ENCODE peak calls at places on chromosomes 2 and 18, in six cellular contexts. Y is cardiac muscle cell, B is ovary, I is psoas muscle, T is thoracic aorta, P is transverse colon. V is an unnamed sample.

GRCh38 chr2:39433586-39434195 is 3.4 kb downstream of the MAP4K3 start:
- DNase-seq in Y (peak; percentile 36), B (no peak), I (no peak), T (no peak), P (no peak), V (no peak)

GRCh38 chr2:57330447-57330846 is 716.2 kb upstream of the VRK2 start:
- DNase-seq in Y (peak; percentile 7), B (no peak), I (no peak), T (no peak), P (no peak), V (no peak)

GRCh38 chr2:120863661-120864320 is 128.1 kb downstream of the GLI2 start:
- DNase-seq in Y (no peak), B (no peak), I (peak; percentile 58), T (no peak), P (no peak), V (no peak)

GRCh38 chr2:68225119-68225632 is 27.2 kb downstream of the PPP3R1 start:
- DNase-seq in Y (peak; percentile 41), B (no peak), I (no peak), T (no peak), P (peak; percentile 37), V (no peak)

GRCh38 chr2:48694143-48694542 is 61.4 kb downstream of the LHCGR start:
- DNase-seq in Y (no peak), B (no peak), I (no peak), T (no peak), P (no peak), V (no peak)

GRCh38 chr2:10009811-10010781 is 33.3 kb upstream of the KLF11 start:
- DNase-seq in Y (no peak), B (peak; percentile 91), I (peak; percentile 90), T (peak; percentile 73), P (peak; percentile 59), V (no peak)

GRCh38 chr2:54924121-54924520 is 126.1 kb downstream of the RTN4 start:
- DNase-seq in Y (no peak), B (no peak), I (no peak), T (no peak), P (no peak), V (no peak)

GRCh38 chr18:49573835-49574234 is 12.0 kb downstream of the LIPG start:
- DNase-seq in Y (no peak), B (no peak), I (no peak), T (no peak), P (no peak), V (no peak)

GRCh38 chr2:236133410-236134012 is 34.7 kb downstream of the GBX2 start:
- DNase-seq in Y (no peak), B (no peak), I (no peak), T (no peak), P (no peak), V (no peak)

GRCh38 chr2:160464996-160465395 is 28.6 kb downstream of the RBMS1 start:
- DNase-seq in Y (no peak), B (no peak), I (no peak), T (no peak), P (no peak), V (no peak)

GRCh38 chr2:101983486-101983885 is 8.3 kb upstream of the IL1R2 start:
- DNase-seq in Y (no peak), B (no peak), I (no peak), T (no peak), P (no peak), V (no peak)

GRCh38 chr2:231369580-231370428 is 25.7 kb upstream of the B3GNT7 start:
- DNase-seq in Y (peak; percentile 62), B (no peak), I (no peak), T (no peak), P (no peak), V (no peak)

GRCh38 chr2:190837991-190838390 is 42.6 kb upstream of the GLS start:
- DNase-seq in Y (no peak), B (no peak), I (no peak), T (no peak), P (no peak), V (no peak)

GRCh38 chr2:201797175-201797840 is 9.0 kb upstream of the CDK15 start:
- DNase-seq in Y (no peak), B (no peak), I (no peak), T (no peak), P (no peak), V (no peak)

GRCh38 chr2:238264072-238264460 is 24.2 kb upstream of the HES6 start:
- DNase-seq in Y (no peak), B (no peak), I (peak; percentile 46), T (no peak), P (peak; percentile 38), V (no peak)
- H3K27ac ChIP-seq in Y (no peak overlapping the region), B (peak overlapping the region; percentile 30), I (peak overlapping the region; percentile 41), T (peak overlapping the region; percentile 22), P (peak overlapping the region; percentile 64), V (peak overlapping the region; percentile 13)

GRCh38 chr2:85731606-85732005 is 22.2 kb upstream of the ATOH8 start:
- DNase-seq in Y (no peak), B (no peak), I (no peak), T (no peak), P (no peak), V (no peak)
- H3K4me3 ChIP-seq in Y (no peak overlapping the region), B (no peak overlapping the region), I (no peak overlapping the region), T (no peak overlapping the region), P (no peak overlapping the region), V (no peak overlapping the region)

GRCh38 chr2:220539481-220539880 is 912.1 kb downstream of the SLC4A3 start:
- DNase-seq in Y (no peak), B (no peak), I (no peak), T (no peak), P (no peak), V (no peak)

GRCh38 chr2:220528180-220528579 is 900.8 kb downstream of the SLC4A3 start:
- DNase-seq in Y (no peak), B (no peak), I (no peak), T (no peak), P (no peak), V (no peak)

GRCh38 chr2:220531216-220531615 is 903.8 kb downstream of the SLC4A3 start:
- DNase-seq in Y (no peak), B (no peak), I (no peak), T (no peak), P (no peak), V (no peak)

GRCh38 chr2:220533485-220533884 is 906.1 kb downstream of the SLC4A3 start:
- DNase-seq in Y (no peak), B (no peak), I (no peak), T (no peak), P (no peak), V (no peak)
- TF ChIP-seq CTCF in Y (peak; percentile 20), B (no peak), I (no peak), T (no peak), P (no peak), V (no peak)

GRCh38 chr2:100821913-100822260 is 1.9 kb downstream of the NPAS2 start:
- DNase-seq in Y (no peak), B (no peak), I (no peak), T (no peak), P (no peak), V (no peak)

GRCh38 chr2:100819365-100820345 is at the start of gene NPAS2:
- DNase-seq in Y (peak; percentile 69), B (no peak), I (peak; percentile 69), T (no peak), P (peak; percentile 59), V (peak; percentile 15)

GRCh38 chr2:100820346-100821254 is 661 bp downstream of the NPAS2 start:
- DNase-seq in Y (no peak), B (no peak), I (peak; percentile 51), T (no peak), P (peak; percentile 19), V (no peak)

GRCh38 chr2:100822587-100823248 is 2.8 kb downstream of the NPAS2 start:
- DNase-seq in Y (no peak), B (no peak), I (no peak), T (no peak), P (no peak), V (peak; percentile 19)

GRCh38 chr2:100821255-100821912 is 1.4 kb downstream of the NPAS2 start:
- DNase-seq in Y (no peak), B (no peak), I (no peak), T (no peak), P (no peak), V (no peak)
- H3K27ac ChIP-seq in Y (no peak overlapping the region), B (no peak overlapping the region), I (peak overlapping the region; percentile 84), T (peak overlapping the region; percentile 14), P (no peak overlapping the region), V (no peak overlapping the region)

GRCh38 chr2:203759692-203760365 is 53.4 kb downstream of the CD28 start:
- DNase-seq in Y (no peak), B (no peak), I (no peak), T (no peak), P (no peak), V (no peak)

GRCh38 chr2:203763425-203764272 is 57.2 kb downstream of the CD28 start:
- DNase-seq in Y (no peak), B (no peak), I (no peak), T (no peak), P (no peak), V (no peak)

GRCh38 chr2:203756161-203756560 is 49.7 kb downstream of the CD28 start:
- DNase-seq in Y (no peak), B (no peak), I (no peak), T (no peak), P (no peak), V (no peak)

GRCh38 chr2:203758841-203759691 is 52.6 kb downstream of the CD28 start:
- DNase-seq in Y (no peak), B (no peak), I (no peak), T (no peak), P (no peak), V (no peak)
- H3K4me3 ChIP-seq in Y (no peak overlapping the region), B (no peak overlapping the region), I (no peak overlapping the region), T (no peak overlapping the region), P (no peak overlapping the region), V (no peak overlapping the region)